ENCODE peak calls at places on chromosomes 2 and 18, in seven cellular contexts. One of them, this sample, is unnamed. For H3K4me1, the result is how much of the 10 kb centered on the place peaks cover.

GRCh38 chr18:39951321-39951720 is 2003.7 kb upstream of the PIK3C3 start:
- DNase-seq in mammary epithelial cell: peak
- DNase-seq in fibroblast of lung: peak
- DNase-seq in thoracic aorta: no peak
- DNase-seq in neural progenitor cell: no peak
- DNase-seq in effector memory CD4-positive, alpha-beta T cell: no peak
- DNase-seq in CD8-positive, alpha-beta memory T cell: no peak
- DNase-seq in this sample: no peak

GRCh38 chr2:30315391-30316055 is 84.2 kb downstream of the LBH start:
- DNase-seq in mammary epithelial cell: peak
- DNase-seq in neural progenitor cell: no peak
- DNase-seq in CD8-positive, alpha-beta memory T cell: peak
- DNase-seq in fibroblast of lung: no peak
- DNase-seq in effector memory CD4-positive, alpha-beta T cell: no peak
- DNase-seq in thoracic aorta: no peak
- DNase-seq in this sample: no peak

GRCh38 chr18:55420977-55421611 is 166.9 kb downstream of the TCF4 start:
- DNase-seq in effector memory CD4-positive, alpha-beta T cell: no peak
- DNase-seq in CD8-positive, alpha-beta memory T cell: no peak
- DNase-seq in neural progenitor cell: no peak
- DNase-seq in thoracic aorta: no peak
- DNase-seq in mammary epithelial cell: no peak
- DNase-seq in fibroblast of lung: peak
- DNase-seq in this sample: no peak

GRCh38 chr2:68368657-68369339 is 3.7 kb downstream of the PLEK start:
- DNase-seq in effector memory CD4-positive, alpha-beta T cell: no peak
- DNase-seq in CD8-positive, alpha-beta memory T cell: no peak
- DNase-seq in mammary epithelial cell: peak
- DNase-seq in thoracic aorta: no peak
- DNase-seq in fibroblast of lung: peak
- DNase-seq in neural progenitor cell: peak
- DNase-seq in this sample: no peak

GRCh38 chr18:22073411-22073810 is 96.0 kb upstream of the GATA6 start:
- DNase-seq in thoracic aorta: no peak
- DNase-seq in CD8-positive, alpha-beta memory T cell: no peak
- DNase-seq in mammary epithelial cell: no peak
- DNase-seq in neural progenitor cell: no peak
- DNase-seq in effector memory CD4-positive, alpha-beta T cell: no peak
- DNase-seq in fibroblast of lung: no peak
- DNase-seq in this sample: no peak

GRCh38 chr2:168519534-168520308 is 63.6 kb downstream of the CERS6 start:
- DNase-seq in mammary epithelial cell: peak
- DNase-seq in fibroblast of lung: no peak
- DNase-seq in neural progenitor cell: no peak
- DNase-seq in effector memory CD4-positive, alpha-beta T cell: no peak
- DNase-seq in CD8-positive, alpha-beta memory T cell: no peak
- DNase-seq in thoracic aorta: no peak
- DNase-seq in this sample: no peak

GRCh38 chr2:118492335-118492734 is 355.1 kb downstream of the EN1 start:
- DNase-seq in fibroblast of lung: peak
- DNase-seq in neural progenitor cell: no peak
- DNase-seq in CD8-positive, alpha-beta memory T cell: no peak
- DNase-seq in mammary epithelial cell: peak
- DNase-seq in thoracic aorta: no peak
- DNase-seq in effector memory CD4-positive, alpha-beta T cell: no peak
- DNase-seq in this sample: no peak

GRCh38 chr18:6729247-6730091 is at the start of gene ARHGAP28:
- DNase-seq in thoracic aorta: no peak
- DNase-seq in effector memory CD4-positive, alpha-beta T cell: no peak
- DNase-seq in fibroblast of lung: peak
- DNase-seq in CD8-positive, alpha-beta memory T cell: no peak
- DNase-seq in mammary epithelial cell: peak
- DNase-seq in neural progenitor cell: peak
- DNase-seq in this sample: peak

GRCh38 chr2:172038604-172039003 is 38.9 kb downstream of the METAP1D start:
- DNase-seq in neural progenitor cell: no peak
- DNase-seq in CD8-positive, alpha-beta memory T cell: no peak
- DNase-seq in effector memory CD4-positive, alpha-beta T cell: no peak
- DNase-seq in mammary epithelial cell: peak
- DNase-seq in fibroblast of lung: no peak
- DNase-seq in thoracic aorta: no peak
- DNase-seq in this sample: no peak

GRCh38 chr2:1842945-1843344 is 98.6 kb upstream of the PXDN start:
- DNase-seq in neural progenitor cell: no peak
- DNase-seq in thoracic aorta: no peak
- DNase-seq in effector memory CD4-positive, alpha-beta T cell: no peak
- DNase-seq in CD8-positive, alpha-beta memory T cell: no peak
- DNase-seq in mammary epithelial cell: no peak
- DNase-seq in fibroblast of lung: no peak
- DNase-seq in this sample: no peak

GRCh38 chr2:226699321-226699720 is 100.3 kb downstream of the IRS1 start:
- DNase-seq in neural progenitor cell: no peak
- DNase-seq in CD8-positive, alpha-beta memory T cell: no peak
- DNase-seq in mammary epithelial cell: no peak
- DNase-seq in fibroblast of lung: peak
- DNase-seq in thoracic aorta: no peak
- DNase-seq in effector memory CD4-positive, alpha-beta T cell: no peak
- DNase-seq in this sample: no peak

GRCh38 chr18:24766376-24766775 is 305.9 kb downstream of the HRH4 start:
- DNase-seq in thoracic aorta: no peak
- DNase-seq in fibroblast of lung: peak
- DNase-seq in neural progenitor cell: no peak
- DNase-seq in effector memory CD4-positive, alpha-beta T cell: no peak
- DNase-seq in mammary epithelial cell: peak
- DNase-seq in CD8-positive, alpha-beta memory T cell: no peak
- DNase-seq in this sample: no peak

GRCh38 chr2:8893474-8893873 is 56.1 kb upstream of the KIDINS220 start:
- DNase-seq in CD8-positive, alpha-beta memory T cell: no peak
- DNase-seq in neural progenitor cell: no peak
- DNase-seq in effector memory CD4-positive, alpha-beta T cell: no peak
- DNase-seq in thoracic aorta: no peak
- DNase-seq in mammary epithelial cell: no peak
- DNase-seq in fibroblast of lung: no peak
- DNase-seq in this sample: no peak

GRCh38 chr2:105396254-105397024 is 2.4 kb downstream of the FHL2 start:
- DNase-seq in fibroblast of lung: peak
- DNase-seq in effector memory CD4-positive, alpha-beta T cell: no peak
- DNase-seq in neural progenitor cell: no peak
- DNase-seq in mammary epithelial cell: peak
- DNase-seq in thoracic aorta: peak
- DNase-seq in CD8-positive, alpha-beta memory T cell: no peak
- DNase-seq in this sample: no peak
- H3K4me1 ChIP-seq in fibroblast of lung: under half
- H3K4me1 ChIP-seq in effector memory CD4-positive, alpha-beta T cell: under half
- H3K4me1 ChIP-seq in neural progenitor cell: under half
- H3K4me1 ChIP-seq in mammary epithelial cell: half or more
- H3K4me1 ChIP-seq in thoracic aorta: under half
- H3K4me1 ChIP-seq in CD8-positive, alpha-beta memory T cell: under half
- H3K4me1 ChIP-seq in this sample: under half

GRCh38 chr2:237307495-237307894 is 106.5 kb downstream of the COL6A3 start:
- DNase-seq in effector memory CD4-positive, alpha-beta T cell: no peak
- DNase-seq in CD8-positive, alpha-beta memory T cell: no peak
- DNase-seq in neural progenitor cell: no peak
- DNase-seq in thoracic aorta: no peak
- DNase-seq in mammary epithelial cell: no peak
- DNase-seq in fibroblast of lung: no peak
- DNase-seq in this sample: no peak

GRCh38 chr2:237304763-237305514 is 109.0 kb downstream of the COL6A3 start:
- DNase-seq in CD8-positive, alpha-beta memory T cell: no peak
- DNase-seq in neural progenitor cell: no peak
- DNase-seq in thoracic aorta: no peak
- DNase-seq in fibroblast of lung: peak
- DNase-seq in mammary epithelial cell: peak
- DNase-seq in effector memory CD4-positive, alpha-beta T cell: no peak
- DNase-seq in this sample: no peak

GRCh38 chr2:237306787-237307170 is 107.2 kb downstream of the COL6A3 start:
- DNase-seq in mammary epithelial cell: no peak
- DNase-seq in fibroblast of lung: no peak
- DNase-seq in CD8-positive, alpha-beta memory T cell: no peak
- DNase-seq in thoracic aorta: no peak
- DNase-seq in effector memory CD4-positive, alpha-beta T cell: no peak
- DNase-seq in neural progenitor cell: no peak
- DNase-seq in this sample: no peak

GRCh38 chr2:237305579-237305978 is 108.4 kb downstream of the COL6A3 start:
- DNase-seq in thoracic aorta: no peak
- DNase-seq in mammary epithelial cell: no peak
- DNase-seq in CD8-positive, alpha-beta memory T cell: no peak
- DNase-seq in neural progenitor cell: no peak
- DNase-seq in effector memory CD4-positive, alpha-beta T cell: no peak
- DNase-seq in fibroblast of lung: no peak
- DNase-seq in this sample: no peak

GRCh38 chr2:237306083-237306786 is 107.7 kb downstream of the COL6A3 start:
- DNase-seq in neural progenitor cell: no peak
- DNase-seq in CD8-positive, alpha-beta memory T cell: no peak
- DNase-seq in mammary epithelial cell: no peak
- DNase-seq in fibroblast of lung: peak
- DNase-seq in effector memory CD4-positive, alpha-beta T cell: no peak
- DNase-seq in thoracic aorta: no peak
- DNase-seq in this sample: no peak
- H3K27ac ChIP-seq in neural progenitor cell: no peak
- H3K27ac ChIP-seq in CD8-positive, alpha-beta memory T cell: no peak
- H3K27ac ChIP-seq in mammary epithelial cell: no peak
- H3K27ac ChIP-seq in fibroblast of lung: peak
- H3K27ac ChIP-seq in effector memory CD4-positive, alpha-beta T cell: no peak
- H3K27ac ChIP-seq in thoracic aorta: no peak
- H3K27ac ChIP-seq in this sample: no peak

GRCh38 chr2:234450431-234451095 is 46.3 kb downstream of the ARL4C start:
- DNase-seq in thoracic aorta: no peak
- DNase-seq in fibroblast of lung: no peak
- DNase-seq in neural progenitor cell: no peak
- DNase-seq in mammary epithelial cell: no peak
- DNase-seq in effector memory CD4-positive, alpha-beta T cell: no peak
- DNase-seq in CD8-positive, alpha-beta memory T cell: no peak
- DNase-seq in this sample: no peak

GRCh38 chr2:234454433-234454832 is 42.4 kb downstream of the ARL4C start:
- DNase-seq in neural progenitor cell: no peak
- DNase-seq in mammary epithelial cell: no peak
- DNase-seq in fibroblast of lung: no peak
- DNase-seq in thoracic aorta: no peak
- DNase-seq in CD8-positive, alpha-beta memory T cell: peak
- DNase-seq in effector memory CD4-positive, alpha-beta T cell: no peak
- DNase-seq in this sample: no peak

GRCh38 chr2:234451242-234451641 is 45.6 kb downstream of the ARL4C start:
- DNase-seq in neural progenitor cell: no peak
- DNase-seq in CD8-positive, alpha-beta memory T cell: no peak
- DNase-seq in fibroblast of lung: no peak
- DNase-seq in mammary epithelial cell: no peak
- DNase-seq in thoracic aorta: no peak
- DNase-seq in effector memory CD4-positive, alpha-beta T cell: no peak
- DNase-seq in this sample: no peak

GRCh38 chr2:234453216-234453615 is 43.7 kb downstream of the ARL4C start:
- DNase-seq in mammary epithelial cell: peak
- DNase-seq in thoracic aorta: no peak
- DNase-seq in effector memory CD4-positive, alpha-beta T cell: no peak
- DNase-seq in neural progenitor cell: no peak
- DNase-seq in fibroblast of lung: no peak
- DNase-seq in CD8-positive, alpha-beta memory T cell: no peak
- DNase-seq in this sample: no peak

DNA sequence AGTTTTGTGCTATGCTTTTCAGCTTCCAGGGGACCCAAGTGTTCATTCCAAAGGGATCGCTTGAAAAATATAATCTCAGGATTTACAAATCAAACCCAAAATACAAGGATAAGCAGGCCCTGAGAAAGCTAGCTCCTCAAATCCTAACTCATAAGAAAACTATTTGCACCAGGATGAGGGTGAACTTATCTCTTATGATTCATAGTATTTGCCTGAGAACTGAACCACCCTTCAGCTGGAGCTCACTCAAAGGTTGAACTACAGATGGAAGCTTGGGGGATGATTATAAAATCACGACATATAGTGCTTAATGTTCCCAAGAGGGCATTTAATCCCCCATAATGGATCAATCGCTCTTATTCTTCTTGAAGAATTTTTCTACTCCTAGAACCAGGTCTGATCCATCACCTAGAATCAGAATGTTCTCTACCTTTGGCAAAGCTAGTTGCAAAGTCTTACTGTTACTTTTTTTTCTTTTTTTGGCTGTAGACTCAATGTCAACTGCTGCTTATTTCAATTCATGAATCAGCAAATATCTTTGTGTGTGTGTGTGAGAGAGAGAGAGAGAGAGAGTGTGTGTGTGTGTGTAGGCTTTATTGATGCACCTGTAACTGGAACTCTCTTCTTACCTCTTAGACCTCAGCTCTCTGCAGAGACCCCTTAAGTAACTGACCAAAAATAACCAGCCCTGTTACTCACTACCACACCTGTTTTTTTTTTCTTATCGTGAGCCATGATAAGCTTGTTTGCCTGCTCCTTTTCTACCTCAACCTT is 44.8 kb downstream of the ARL4C start:
- DNase-seq in mammary epithelial cell: peak
- DNase-seq in CD8-positive, alpha-beta memory T cell: peak
- DNase-seq in fibroblast of lung: peak
- DNase-seq in effector memory CD4-positive, alpha-beta T cell: no peak
- DNase-seq in neural progenitor cell: no peak
- DNase-seq in thoracic aorta: no peak
- DNase-seq in this sample: no peak
- H3K4me1 ChIP-seq in mammary epithelial cell: under half
- H3K4me1 ChIP-seq in CD8-positive, alpha-beta memory T cell: half or more
- H3K4me1 ChIP-seq in fibroblast of lung: under half
- H3K4me1 ChIP-seq in effector memory CD4-positive, alpha-beta T cell: under half
- H3K4me1 ChIP-seq in neural progenitor cell: half or more
- H3K4me1 ChIP-seq in thoracic aorta: under half
- H3K4me1 ChIP-seq in this sample: under half

GRCh38 chr2:160289803-160290202 is 89.7 kb upstream of the ITGB6 start:
- DNase-seq in mammary epithelial cell: no peak
- DNase-seq in neural progenitor cell: no peak
- DNase-seq in fibroblast of lung: peak
- DNase-seq in thoracic aorta: no peak
- DNase-seq in CD8-positive, alpha-beta memory T cell: no peak
- DNase-seq in effector memory CD4-positive, alpha-beta T cell: no peak
- DNase-seq in this sample: no peak
- H3K27ac ChIP-seq in mammary epithelial cell: no peak
- H3K27ac ChIP-seq in neural progenitor cell: no peak
- H3K27ac ChIP-seq in fibroblast of lung: no peak
- H3K27ac ChIP-seq in thoracic aorta: no peak
- H3K27ac ChIP-seq in CD8-positive, alpha-beta memory T cell: no peak
- H3K27ac ChIP-seq in effector memory CD4-positive, alpha-beta T cell: no peak
- H3K27ac ChIP-seq in this sample: no peak

DNA sequence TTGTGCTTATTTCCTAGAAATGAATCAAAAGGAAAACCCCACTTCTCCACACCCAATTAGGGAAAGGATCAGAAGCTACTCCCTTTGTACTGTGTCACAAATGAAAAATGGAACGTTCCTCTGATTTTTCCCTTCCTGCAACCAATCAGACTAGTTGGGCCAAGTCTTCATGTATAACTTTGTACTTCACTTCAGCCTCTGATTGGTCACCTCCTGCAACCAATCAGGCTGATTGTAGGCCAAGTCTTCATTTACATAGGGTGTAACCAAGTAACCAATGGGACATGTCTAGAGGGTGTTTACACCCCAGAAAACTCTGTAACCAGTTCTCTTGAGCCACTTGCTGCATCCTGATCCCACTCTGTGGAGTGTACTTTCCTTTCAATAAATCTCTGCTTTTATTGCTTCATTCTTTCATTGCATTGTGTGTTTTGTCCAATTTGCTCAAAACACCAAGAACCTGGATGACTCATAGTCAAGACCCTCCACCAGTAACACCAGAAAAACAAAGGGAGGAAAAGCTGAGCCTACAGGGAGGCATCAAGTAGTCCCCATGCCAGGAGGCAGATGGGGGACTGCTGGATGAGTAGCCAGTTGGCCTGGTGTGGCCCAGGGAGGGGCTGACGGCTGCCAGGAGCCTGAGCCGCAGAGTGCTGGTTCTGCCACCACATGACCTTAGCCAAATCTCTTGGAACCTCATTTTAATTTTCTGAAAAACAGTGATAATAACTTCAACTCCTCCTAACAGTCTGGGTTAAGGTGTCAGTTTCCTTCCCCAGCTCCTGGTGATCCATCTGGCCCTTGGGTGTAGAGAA is 46.1 kb downstream of the SOWAHC start:
- DNase-seq in mammary epithelial cell: no peak
- DNase-seq in effector memory CD4-positive, alpha-beta T cell: no peak
- DNase-seq in neural progenitor cell: no peak
- DNase-seq in fibroblast of lung: no peak
- DNase-seq in thoracic aorta: no peak
- DNase-seq in CD8-positive, alpha-beta memory T cell: no peak
- DNase-seq in this sample: no peak
- H3K4me1 ChIP-seq in mammary epithelial cell: under half
- H3K4me1 ChIP-seq in effector memory CD4-positive, alpha-beta T cell: under half
- H3K4me1 ChIP-seq in neural progenitor cell: under half
- H3K4me1 ChIP-seq in fibroblast of lung: under half
- H3K4me1 ChIP-seq in thoracic aorta: under half
- H3K4me1 ChIP-seq in CD8-positive, alpha-beta memory T cell: under half
- H3K4me1 ChIP-seq in this sample: under half